ENCODE peak calls at places on chromosome 21, in six cellular contexts. B is NCI-H2081, Q is Ammon's horn, N is A549, T is activated T-cell treated with anti-CD3 and anti-CD28 coated beads for 24 hours, R is mesendoderm. Z is an unnamed sample.

GRCh38 chr21:39184050-39184980 is 1.1 kb upstream of the PSMG1 start:
- DNase-seq in Q (no peak), R (peak; percentile 10), B (no peak), N (no peak), T (no peak), Z (no peak)

GRCh38 chr21:45972716-45973474 is 8.7 kb upstream of the COL6A1 start:
- DNase-seq in R (peak; percentile 58), Q (no peak), B (peak; percentile 18), T (no peak), N (no peak), Z (no peak)

GRCh38 chr21:39564200-39564599 is 48.5 kb upstream of the B3GALT5 start:
- DNase-seq in B (peak; percentile 82), Q (peak; percentile 69), R (no peak), N (no peak), T (no peak), Z (no peak)

GRCh38 chr21:42568377-42568776 is 54.7 kb downstream of the SLC37A1 start:
- DNase-seq in R (no peak), N (no peak), B (no peak), Q (no peak), T (no peak), Z (no peak)

GRCh38 chr21:45559216-45560105 is 17.2 kb upstream of the SLC19A1 start:
- DNase-seq in T (no peak), R (no peak), N (no peak), B (no peak), Q (no peak), Z (peak; percentile 29)

GRCh38 chr21:27645285-27645684 is 678.4 kb upstream of the ADAMTS5 start:
- DNase-seq in T (no peak), N (no peak), R (no peak), B (no peak), Q (no peak), Z (no peak)

GRCh38 chr21:34278451-34278850 is 85.4 kb upstream of the KCNE2 start:
- DNase-seq in N (no peak), Q (no peak), T (no peak), R (no peak), B (no peak), Z (no peak)

GRCh38 chr21:43866659-43867331 is 1.8 kb downstream of the AGPAT3 start:
- DNase-seq in Q (no peak), N (no peak), R (no peak), B (no peak), T (peak; percentile 37), Z (no peak)

GRCh38 chr21:37863842-37864241 is 52.4 kb downstream of the KCNJ6 start:
- DNase-seq in B (no peak), N (no peak), Q (no peak), T (no peak), R (no peak), Z (no peak)

GRCh38 chr21:14762734-14763694 is 216.9 kb upstream of the SAMSN1 start:
- DNase-seq in Q (peak; percentile 53), R (no peak), B (no peak), T (no peak), N (no peak), Z (no peak)

GRCh38 chr21:37437376-37438080 is 71.0 kb downstream of the DYRK1A start:
- DNase-seq in T (no peak), R (no peak), Q (no peak), B (no peak), N (no peak), Z (no peak)

GRCh38 chr21:36461918-36462486 is 17.9 kb downstream of the CLDN14 start:
- DNase-seq in T (no peak), Q (no peak), B (no peak), R (no peak), N (no peak), Z (no peak)

GRCh38 chr21:43719748-43720538 is 1.0 kb downstream of the PDXK start:
- DNase-seq in R (no peak), Q (no peak), B (no peak), N (no peak), T (no peak), Z (peak; percentile 34)

GRCh38 chr21:15285567-15285966 is 220.8 kb upstream of the NRIP1 start:
- DNase-seq in Q (no peak), B (no peak), N (no peak), R (no peak), T (no peak), Z (no peak)

GRCh38 chr21:29217818-29218252 is 80.9 kb upstream of the BACH1 start:
- DNase-seq in T (no peak), Q (no peak), B (peak; percentile 28), R (no peak), N (peak; percentile 26), Z (no peak)

GRCh38 chr21:26170471-26171309 is at the start of gene APP:
- DNase-seq in R (peak; percentile 83), N (peak; percentile 61), T (peak; percentile 86), B (peak; percentile 74), Q (peak; percentile 81), Z (peak; percentile 79)

GRCh38 chr21:38377165-38378093 is 120.6 kb downstream of the KCNJ15 start:
- DNase-seq in N (no peak), Q (no peak), B (no peak), T (no peak), R (peak; percentile 29), Z (no peak)

GRCh38 chr21:42463861-42464515 is 32.0 kb downstream of the RSPH1 start:
- DNase-seq in Q (peak; percentile 74), N (no peak), T (peak; percentile 49), R (peak; percentile 94), B (peak; percentile 68), Z (peak; percentile 82)

GRCh38 chr21:45765375-45765774 is 121.8 kb downstream of the PCBP3 start:
- DNase-seq in Q (no peak), B (no peak), N (no peak), R (no peak), T (no peak), Z (no peak)

GRCh38 chr21:15732290-15732995 is 2.7 kb downstream of the USP25 start:
- DNase-seq in N (no peak), T (no peak), B (peak; percentile 8), Q (no peak), R (no peak), Z (no peak)

Z was measured in H9.